ENCODE peak calls at places on chromosomes 6 and 20, in ten cellular contexts. Z is Panc1; V is psoas muscle; U is astrocyte of the cerebellum; O is WERI-Rb-1; P is spleen; Y is A673; T is HFFc6; M is activated CD8-positive, alpha-beta T cell treated with anti-CD3 and anti-CD28 coated beads for 36 hours; E is thoracic aorta. K is an unnamed sample.

GRCh38 chr6:134636221-134636830 is 313.6 kb downstream of the ALDH8A1 start:
- DNase-seq in Z (no peak), V (no peak), U (no peak), O (no peak), P (no peak), Y (peak; percentile 34), T (no peak), M (peak; percentile 49), E (no peak), K (no peak)

GRCh38 chr20:63461364-63461763 is 11.1 kb downstream of the KCNQ2 start:
- DNase-seq in Z (no peak), V (no peak), U (no peak), O (no peak), P (no peak), Y (no peak), T (no peak), M (no peak), E (no peak), K (no peak)

GRCh38 chr6:139625998-139626975 is 251.8 kb upstream of the CITED2 start:
- DNase-seq in Z (no peak), V (no peak), U (no peak), O (no peak), P (no peak), Y (peak; percentile 22), T (no peak), M (no peak), E (no peak), K (no peak)

GRCh38 chr6:137493218-137494038 is 766 bp downstream of the OLIG3 start:
- DNase-seq in Z (no peak), V (peak; percentile 36), U (no peak), O (no peak), P (peak; percentile 73), Y (no peak), T (no peak), M (peak; percentile 48), E (no peak), K (no peak)

GRCh38 chr6:124199226-124199625 is 395.6 kb downstream of the NKAIN2 start:
- DNase-seq in Z (no peak), V (no peak), U (no peak), O (no peak), P (no peak), Y (no peak), T (no peak), M (no peak), E (no peak), K (no peak)

GRCh38 chr6:329888-330691 is 37.8 kb downstream of the DUSP22 start:
- DNase-seq in Z (no peak), V (no peak), U (no peak), O (no peak), P (peak; percentile 78), Y (peak; percentile 38), T (peak; percentile 52), M (no peak), E (no peak), K (no peak)

GRCh38 chr6:166769648-166770047 is 142.6 kb upstream of the RPS6KA2 start:
- DNase-seq in Z (no peak), V (no peak), U (no peak), O (no peak), P (no peak), Y (no peak), T (no peak), M (no peak), E (no peak), K (peak; percentile 60)

GRCh38 chr20:31867011-31867410 is 3.3 kb downstream of the DUSP15 start:
- DNase-seq in Z (no peak), V (no peak), U (no peak), O (no peak), P (no peak), Y (no peak), T (no peak), M (no peak), E (no peak), K (no peak)

GRCh38 chr20:51303731-51304670 is 238.5 kb downstream of the NFATC2 start:
- DNase-seq in Z (no peak), V (no peak), U (no peak), O (no peak), P (no peak), Y (no peak), T (no peak), M (no peak), E (no peak), K (no peak)

GRCh38 chr20:51299413-51299812 is 243.1 kb downstream of the NFATC2 start:
- DNase-seq in Z (no peak), V (no peak), U (no peak), O (no peak), P (no peak), Y (no peak), T (no peak), M (no peak), E (no peak), K (no peak)

GRCh38 chr20:51301026-51301425 is 241.5 kb downstream of the NFATC2 start:
- DNase-seq in Z (no peak), V (no peak), U (no peak), O (no peak), P (no peak), Y (no peak), T (no peak), M (no peak), E (no peak), K (no peak)

GRCh38 chr20:51298141-51298540 is 244.4 kb downstream of the NFATC2 start:
- DNase-seq in Z (no peak), V (no peak), U (no peak), O (no peak), P (no peak), Y (no peak), T (no peak), M (no peak), E (no peak), K (no peak)

GRCh38 chr20:51300104-51300503 is 242.4 kb downstream of the NFATC2 start:
- DNase-seq in Z (no peak), V (no peak), U (no peak), O (no peak), P (no peak), Y (no peak), T (no peak), M (no peak), E (no peak), K (no peak)
- TF ChIP-seq CTCF in Z (no peak), V (no peak), U (no peak), O (no peak), P (no peak), Y (no peak), T (no peak), M (no peak), E (no peak), K (no peak)

GRCh38 chr6:162181741-162182401 is 545.7 kb downstream of the PRKN start:
- DNase-seq in Z (no peak), V (no peak), U (no peak), O (no peak), P (no peak), Y (no peak), T (no peak), M (no peak), E (no peak), K (no peak)

GRCh38 chr6:162179196-162179951 is 548.2 kb downstream of the PRKN start:
- DNase-seq in Z (no peak), V (no peak), U (no peak), O (no peak), P (no peak), Y (no peak), T (no peak), M (no peak), E (no peak), K (no peak)

GRCh38 chr6:162178666-162179065 is 548.9 kb downstream of the PRKN start:
- DNase-seq in Z (no peak), V (no peak), U (no peak), O (no peak), P (no peak), Y (no peak), T (no peak), M (no peak), E (no peak), K (no peak)

GRCh38 chr6:162178266-162178665 is 549.3 kb downstream of the PRKN start:
- DNase-seq in Z (no peak), V (no peak), U (no peak), O (no peak), P (no peak), Y (no peak), T (no peak), M (no peak), E (no peak), K (no peak)

GRCh38 chr6:162177733-162178132 is 549.8 kb downstream of the PRKN start:
- DNase-seq in Z (no peak), V (no peak), U (peak; percentile 11), O (peak; percentile 35), P (no peak), Y (peak; percentile 4), T (no peak), M (no peak), E (no peak), K (no peak)
- TF ChIP-seq CTCF in Z (peak; percentile 14), V (peak; percentile 25), U (peak; percentile 51), O (peak; percentile 39), P (no peak), Y (no peak), T (no peak), M (no peak), E (peak; percentile 46), K (peak; percentile 85)

GRCh38 chr20:35151739-35152138 is 4.6 kb upstream of the EDEM2 start:
- DNase-seq in Z (no peak), V (no peak), U (no peak), O (no peak), P (no peak), Y (no peak), T (no peak), M (no peak), E (no peak), K (no peak)

GRCh38 chr20:35144694-35145093 is 2.4 kb downstream of the EDEM2 start:
- DNase-seq in Z (no peak), V (no peak), U (no peak), O (no peak), P (peak; percentile 75), Y (no peak), T (no peak), M (no peak), E (no peak), K (no peak)

GRCh38 chr20:35146299-35146921 is 726 bp downstream of the EDEM2 start:
- DNase-seq in Z (no peak), V (no peak), U (no peak), O (peak; percentile 51), P (peak; percentile 86), Y (peak; percentile 41), T (no peak), M (peak; percentile 45), E (no peak), K (no peak)

GRCh38 chr20:35145141-35145564 is 2.0 kb downstream of the EDEM2 start:
- DNase-seq in Z (peak; percentile 61), V (no peak), U (peak; percentile 42), O (peak; percentile 16), P (no peak), Y (peak; percentile 71), T (peak; percentile 39), M (peak; percentile 9), E (no peak), K (no peak)

DNA sequence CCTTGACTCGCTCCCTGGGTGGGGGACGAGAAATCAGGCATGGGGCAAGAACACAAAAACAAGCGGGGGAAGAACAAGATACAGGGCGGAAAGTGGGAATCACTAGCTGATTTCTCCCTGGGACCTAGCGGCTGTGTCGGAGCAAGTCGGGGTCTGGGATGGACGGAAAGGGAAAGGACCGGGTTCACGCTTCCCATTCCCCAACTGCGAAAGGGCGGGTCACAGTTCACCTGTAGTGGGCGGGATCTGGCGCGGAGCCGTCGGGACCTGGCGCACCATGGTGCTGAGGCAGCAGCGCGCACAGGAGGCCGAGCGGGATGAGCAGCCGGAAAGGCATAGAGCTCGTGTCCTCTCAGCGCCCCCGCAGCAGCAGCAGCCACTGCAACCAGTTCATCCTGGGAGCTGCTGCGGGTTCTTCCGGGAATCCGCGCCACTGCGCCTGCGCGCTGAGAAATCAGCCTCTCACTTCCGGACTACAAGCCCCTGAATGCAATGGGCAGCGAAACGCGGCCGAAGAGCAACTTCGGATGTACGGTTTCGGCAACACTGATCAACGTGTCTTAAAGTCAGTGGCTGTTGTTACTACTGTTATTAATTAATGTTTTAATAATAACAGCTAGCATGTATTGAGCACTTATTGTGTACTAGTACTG is at the start of gene EDEM2:
- DNase-seq in Z (peak; percentile 82), V (peak; percentile 96), U (peak; percentile 90), O (peak; percentile 96), P (peak; percentile 97), Y (peak; percentile 97), T (peak; percentile 96), M (peak; percentile 95), E (peak; percentile 63), K (peak; percentile 98)
- TF ChIP-seq CTCF in Z (no peak), V (no peak), U (no peak), O (peak; percentile 27), P (no peak), Y (no peak), T (no peak), M (no peak), E (no peak), K (no peak)

GRCh38 chr6:42086046-42086664 is 35.8 kb downstream of the TAF8 start:
- DNase-seq in Z (no peak), V (no peak), U (no peak), O (no peak), P (peak; percentile 45), Y (no peak), T (no peak), M (no peak), E (no peak), K (no peak)
- TF ChIP-seq CTCF in Z (no peak), V (no peak), U (peak; percentile 31), O (peak; percentile 61), P (no peak), Y (peak; percentile 32), T (peak; percentile 51), M (no peak), E (no peak), K (peak; percentile 15)